ENCODE peak calls at places on chromosomes 7 and 10, in five cellular contexts. E is brain microvascular endothelial cell, T is heart left ventricle, H is epithelial cell of esophagus, R is mammary epithelial cell. N is an unnamed sample.

GRCh38 chr10:128084364-128084763 is 41.9 kb downstream of the MKI67 start:
- DNase-seq in E (no peak), T (no peak), H (no peak), R (no peak), N (no peak)

GRCh38 chr10:131163444-131163843 is 148.1 kb downstream of the TCERG1L start:
- DNase-seq in E (no peak), T (no peak), H (no peak), R (no peak), N (no peak)

GRCh38 chr10:102114861-102115618 is 5.1 kb downstream of the LDB1 start:
- DNase-seq in E (peak; percentile 68), T (peak; percentile 92), H (peak; percentile 85), R (peak; percentile 85), N (peak; percentile 59)

GRCh38 chr10:35224045-35224740 is 97.5 kb downstream of the CREM start:
- DNase-seq in E (no peak), T (no peak), H (no peak), R (no peak), N (no peak)

GRCh38 chr7:11466517-11467105 is 365.4 kb downstream of the THSD7A start:
- DNase-seq in E (no peak), T (no peak), H (no peak), R (no peak), N (no peak)

GRCh38 chr10:132685121-132685891 is 100.6 kb downstream of the NKX6-2 start:
- DNase-seq in E (peak; percentile 73), T (peak; percentile 16), H (peak; percentile 64), R (no peak), N (peak; percentile 24)

GRCh38 chr10:107492389-107492788 is 327.9 kb upstream of the SORCS1 start:
- DNase-seq in E (no peak), T (no peak), H (no peak), R (no peak), N (no peak)

GRCh38 chr7:103689262-103689661 is 243.3 kb upstream of the SLC26A5 start:
- DNase-seq in E (no peak), T (no peak), H (no peak), R (no peak), N (peak; percentile 19)

GRCh38 chr10:34102917-34103506 is 712.1 kb downstream of the PARD3 start:
- DNase-seq in E (no peak), T (no peak), H (no peak), R (no peak), N (peak; percentile 92)

GRCh38 chr7:30390872-30391646 is 87.5 kb downstream of the NOD1 start:
- DNase-seq in E (no peak), T (no peak), H (peak; percentile 19), R (no peak), N (no peak)

GRCh38 chr10:34186013-34186412 is 629.1 kb downstream of the PARD3 start:
- DNase-seq in E (no peak), T (no peak), H (no peak), R (no peak), N (no peak)

GRCh38 chr10:48940958-48941357 is 1.3 kb upstream of the LRRC18 start:
- DNase-seq in E (peak; percentile 10), T (no peak), H (no peak), R (no peak), N (no peak)

GRCh38 chr7:54542920-54543539 is 855 bp downstream of the VSTM2A start:
- DNase-seq in E (peak; percentile 8), T (no peak), H (peak; percentile 55), R (peak; percentile 13), N (peak; percentile 9)

GRCh38 chr10:127978481-127978880 is 71.6 kb downstream of the PTPRE start:
- DNase-seq in E (no peak), T (no peak), H (no peak), R (no peak), N (no peak)

GRCh38 chr7:83820641-83821040 is 171.7 kb upstream of the SEMA3E start:
- DNase-seq in E (no peak), T (no peak), H (no peak), R (peak; percentile 8), N (no peak)

GRCh38 chr7:157278167-157278790 is 58.5 kb upstream of the DNAJB6 start:
- DNase-seq in E (no peak), T (no peak), H (no peak), R (no peak), N (no peak)

GRCh38 chr7:55493416-55493815 is 78.9 kb downstream of the VOPP1 start:
- DNase-seq in E (no peak), T (no peak), H (peak; percentile 86), R (peak; percentile 74), N (peak; percentile 20)

GRCh38 chr7:108454674-108455523 is 1.3 kb downstream of the NRCAM start:
- DNase-seq in E (no peak), T (no peak), H (peak; percentile 17), R (peak; percentile 32), N (peak; percentile 30)

GRCh38 chr10:30464675-30465074 is 30.7 kb downstream of the MAP3K8 start:
- DNase-seq in E (no peak), T (no peak), H (no peak), R (no peak), N (no peak)

GRCh38 chr10:31584098-31584631 is 265.1 kb downstream of the ZEB1 start:
- DNase-seq in E (no peak), T (no peak), H (no peak), R (no peak), N (no peak)

GRCh38 chr7:6026011-6026819 is 5.0 kb upstream of the ANKRD61 start:
- DNase-seq in E (peak; percentile 27), T (peak; percentile 73), H (peak; percentile 46), R (peak; percentile 19), N (peak; percentile 54)

GRCh38 chr7:2148814-2149213 is 83.9 kb downstream of the MAD1L1 start:
- DNase-seq in E (no peak), T (no peak), H (no peak), R (no peak), N (no peak)

GRCh38 chr10:127309609-127310008 is 113.2 kb upstream of the INSYN2A start:
- DNase-seq in E (no peak), T (no peak), H (no peak), R (no peak), N (peak; percentile 60)

GRCh38 chr7:135330088-135330487 is 96.5 kb downstream of the STRA8 start:
- DNase-seq in E (no peak), T (no peak), H (no peak), R (no peak), N (no peak)

GRCh38 chr10:58028597-58029366 is 238.9 kb downstream of the IPMK start:
- DNase-seq in E (peak; percentile 67), T (no peak), H (peak; percentile 25), R (peak; percentile 74), N (peak; percentile 97)

GRCh38 chr7:106223156-106223555 is 61.6 kb downstream of the NAMPT start:
- DNase-seq in E (no peak), T (no peak), H (no peak), R (no peak), N (no peak)

GRCh38 chr7:70097639-70098038 is 499.4 kb downstream of the AUTS2 start:
- DNase-seq in E (no peak), T (no peak), H (no peak), R (no peak), N (no peak)

GRCh38 chr10:73398024-73398423 is 15.8 kb downstream of the ANXA7 start:
- DNase-seq in E (no peak), T (no peak), H (no peak), R (no peak), N (no peak)

GRCh38 chr7:26369519-26370385 is 78.1 kb downstream of the SNX10 start:
- DNase-seq in E (peak; percentile 41), T (no peak), H (peak; percentile 52), R (peak; percentile 39), N (peak; percentile 46)

GRCh38 chr7:108652886-108653285 is 83.2 kb downstream of the DNAJB9 start:
- DNase-seq in E (no peak), T (no peak), H (no peak), R (no peak), N (no peak)

GRCh38 chr7:18495412-18496335 is at the start of gene HDAC9:
- DNase-seq in E (peak; percentile 51), T (peak; percentile 58), H (peak; percentile 58), R (peak; percentile 51), N (peak; percentile 50)
- H3K4me3 ChIP-seq in E (peak within 1 kb of the TSS; percentile 47), T (peak within 1 kb of the TSS; percentile 61), H (peak within 1 kb of the TSS; percentile 15), R (peak within 1 kb of the TSS; percentile 40), N (peak within 1 kb of the TSS; percentile 31)

GRCh38 chr7:37198188-37198905 is 250.3 kb downstream of the ELMO1 start:
- DNase-seq in E (no peak), T (no peak), H (no peak), R (no peak), N (no peak)

GRCh38 chr7:37205451-37205850 is 243.2 kb downstream of the ELMO1 start:
- DNase-seq in E (no peak), T (no peak), H (no peak), R (no peak), N (no peak)

GRCh38 chr7:37198906-37199485 is 249.7 kb downstream of the ELMO1 start:
- DNase-seq in E (peak; percentile 76), T (peak; percentile 78), H (peak; percentile 80), R (peak; percentile 58), N (peak; percentile 69)

GRCh38 chr7:37201003-37201875 is 247.4 kb downstream of the ELMO1 start:
- DNase-seq in E (peak; percentile 82), T (peak; percentile 80), H (peak; percentile 65), R (peak; percentile 59), N (peak; percentile 83)

GRCh38 chr7:37201876-37202198 is 246.8 kb downstream of the ELMO1 start:
- DNase-seq in E (no peak), T (no peak), H (no peak), R (no peak), N (no peak)
- TF ChIP-seq CTCF in E (no peak), T (no peak), H (no peak), R (no peak), N (no peak)

GRCh38 chr10:22087365-22087738 is 83.8 kb upstream of the DNAJC1 start:
- DNase-seq in E (no peak), T (no peak), H (no peak), R (no peak), N (no peak)
- H3K4me3 ChIP-seq in E (no peak overlapping the region), T (no peak overlapping the region), H (no peak overlapping the region), R (no peak overlapping the region), N (no peak overlapping the region)

DNA sequence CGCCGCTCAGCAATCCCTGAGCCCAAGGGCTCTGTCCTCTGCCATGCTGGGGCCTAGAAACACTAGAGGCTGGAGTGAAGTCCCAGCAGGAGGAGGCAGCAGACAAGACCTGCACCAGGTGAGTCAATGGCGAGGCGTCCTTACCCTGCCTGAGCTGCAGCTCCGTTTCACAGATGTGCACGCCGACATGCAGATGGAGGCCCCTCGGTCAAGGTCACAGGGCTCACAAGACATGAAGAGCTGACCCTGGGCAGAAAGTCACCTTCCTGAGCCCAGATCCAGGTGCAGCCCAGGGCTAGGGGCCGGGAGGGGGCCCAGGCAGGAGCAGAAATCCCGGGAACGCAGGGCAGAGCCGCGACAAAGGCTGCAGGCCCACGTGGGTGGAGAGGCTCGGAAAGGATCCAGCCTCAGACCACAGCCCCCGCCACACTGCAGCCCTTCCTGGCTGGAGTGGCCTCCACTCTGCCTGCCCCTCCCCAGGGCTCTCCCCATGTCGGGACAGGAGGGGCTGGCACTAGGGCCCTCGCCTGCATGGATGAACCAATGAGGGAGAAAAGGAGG is 23.8 kb downstream of the PDGFA start:
- DNase-seq in E (no peak), T (no peak), H (peak; percentile 34), R (no peak), N (no peak)
- TF ChIP-seq CTCF in E (no peak), T (no peak), H (no peak), R (no peak), N (no peak)